ENCODE peak calls at places on chromosomes 16 and 17, in seven cellular contexts. One of them, this sample, is unnamed.

GRCh38 chr17:14150604-14151003 is 81.3 kb downstream of the COX10 start:
- DNase-seq in fibroblast of lung: no peak
- DNase-seq in tibial artery: no peak
- DNase-seq in fibroblast of pulmonary artery: no peak
- DNase-seq in progenitor cell of endocrine pancreas: no peak
- DNase-seq in mucosa of descending colon: no peak
- DNase-seq in psoas muscle: no peak
- DNase-seq in this sample: no peak

GRCh38 chr17:35972945-35973332 is 8.4 kb downstream of the CCL16 start:
- DNase-seq in fibroblast of lung: no peak
- DNase-seq in tibial artery: no peak
- DNase-seq in fibroblast of pulmonary artery: no peak
- DNase-seq in progenitor cell of endocrine pancreas: no peak
- DNase-seq in mucosa of descending colon: no peak
- DNase-seq in psoas muscle: no peak
- DNase-seq in this sample: no peak

GRCh38 chr17:5672141-5672540 is 87.8 kb upstream of the NLRP1 start:
- DNase-seq in fibroblast of lung: no peak
- DNase-seq in tibial artery: no peak
- DNase-seq in fibroblast of pulmonary artery: no peak
- DNase-seq in progenitor cell of endocrine pancreas: no peak
- DNase-seq in mucosa of descending colon: no peak
- DNase-seq in psoas muscle: no peak
- DNase-seq in this sample: no peak

GRCh38 chr17:74972107-74972972 is at the start of gene HID1:
- DNase-seq in fibroblast of lung: no peak
- DNase-seq in tibial artery: no peak
- DNase-seq in fibroblast of pulmonary artery: no peak
- DNase-seq in progenitor cell of endocrine pancreas: peak; percentile 81
- DNase-seq in mucosa of descending colon: peak; percentile 86
- DNase-seq in psoas muscle: peak; percentile 68
- DNase-seq in this sample: peak; percentile 90

GRCh38 chr17:65531508-65532431 is 29.7 kb downstream of the AXIN2 start:
- DNase-seq in fibroblast of lung: peak; percentile 60
- DNase-seq in tibial artery: peak; percentile 51
- DNase-seq in fibroblast of pulmonary artery: peak; percentile 91
- DNase-seq in progenitor cell of endocrine pancreas: no peak
- DNase-seq in mucosa of descending colon: peak; percentile 47
- DNase-seq in psoas muscle: peak; percentile 70
- DNase-seq in this sample: no peak

GRCh38 chr16:2498531-2499253 is 15.1 kb upstream of the ATP6V0C start:
- DNase-seq in fibroblast of lung: no peak
- DNase-seq in tibial artery: no peak
- DNase-seq in fibroblast of pulmonary artery: no peak
- DNase-seq in progenitor cell of endocrine pancreas: no peak
- DNase-seq in mucosa of descending colon: no peak
- DNase-seq in psoas muscle: no peak
- DNase-seq in this sample: no peak

GRCh38 chr17:2172447-2172938 is 117.6 kb downstream of the HIC1 start:
- DNase-seq in fibroblast of lung: peak; percentile 91
- DNase-seq in tibial artery: no peak
- DNase-seq in fibroblast of pulmonary artery: peak; percentile 84
- DNase-seq in progenitor cell of endocrine pancreas: no peak
- DNase-seq in mucosa of descending colon: no peak
- DNase-seq in psoas muscle: no peak
- DNase-seq in this sample: no peak

GRCh38 chr17:36975922-36976515 is 27.3 kb downstream of the AATF start:
- DNase-seq in fibroblast of lung: no peak
- DNase-seq in tibial artery: no peak
- DNase-seq in fibroblast of pulmonary artery: no peak
- DNase-seq in progenitor cell of endocrine pancreas: no peak
- DNase-seq in mucosa of descending colon: no peak
- DNase-seq in psoas muscle: no peak
- DNase-seq in this sample: no peak

GRCh38 chr17:78375401-78376079 is 2.9 kb upstream of the PGS1 start:
- DNase-seq in fibroblast of lung: peak; percentile 97
- DNase-seq in tibial artery: peak; percentile 60
- DNase-seq in fibroblast of pulmonary artery: peak; percentile 97
- DNase-seq in progenitor cell of endocrine pancreas: no peak
- DNase-seq in mucosa of descending colon: no peak
- DNase-seq in psoas muscle: no peak
- DNase-seq in this sample: no peak

GRCh38 chr17:41456206-41456605 is 11.0 kb downstream of the KRT32 start:
- DNase-seq in fibroblast of lung: no peak
- DNase-seq in tibial artery: no peak
- DNase-seq in fibroblast of pulmonary artery: no peak
- DNase-seq in progenitor cell of endocrine pancreas: no peak
- DNase-seq in mucosa of descending colon: no peak
- DNase-seq in psoas muscle: no peak
- DNase-seq in this sample: no peak

GRCh38 chr16:81431554-81432353 is 12.9 kb upstream of the CMIP start:
- DNase-seq in fibroblast of lung: peak; percentile 85
- DNase-seq in tibial artery: peak; percentile 69
- DNase-seq in fibroblast of pulmonary artery: peak; percentile 73
- DNase-seq in progenitor cell of endocrine pancreas: no peak
- DNase-seq in mucosa of descending colon: no peak
- DNase-seq in psoas muscle: peak; percentile 65
- DNase-seq in this sample: no peak

GRCh38 chr17:66268247-66268927 is 34.0 kb upstream of the PRKCA start:
- DNase-seq in fibroblast of lung: peak; percentile 95
- DNase-seq in tibial artery: no peak
- DNase-seq in fibroblast of pulmonary artery: peak; percentile 88
- DNase-seq in progenitor cell of endocrine pancreas: no peak
- DNase-seq in mucosa of descending colon: no peak
- DNase-seq in psoas muscle: no peak
- DNase-seq in this sample: no peak

GRCh38 chr17:47225436-47225858 is 16.3 kb downstream of the MYL4 start:
- DNase-seq in fibroblast of lung: peak; percentile 89
- DNase-seq in tibial artery: peak; percentile 95
- DNase-seq in fibroblast of pulmonary artery: peak; percentile 97
- DNase-seq in progenitor cell of endocrine pancreas: no peak
- DNase-seq in mucosa of descending colon: no peak
- DNase-seq in psoas muscle: no peak
- DNase-seq in this sample: no peak

GRCh38 chr16:73735954-73736353 is 560.7 kb upstream of the PSMD7 start:
- DNase-seq in fibroblast of lung: no peak
- DNase-seq in tibial artery: no peak
- DNase-seq in fibroblast of pulmonary artery: no peak
- DNase-seq in progenitor cell of endocrine pancreas: no peak
- DNase-seq in mucosa of descending colon: no peak
- DNase-seq in psoas muscle: no peak
- DNase-seq in this sample: no peak

GRCh38 chr16:89722392-89723278 is 1.3 kb downstream of the ZNF276 start:
- DNase-seq in fibroblast of lung: peak; percentile 77
- DNase-seq in tibial artery: peak; percentile 64
- DNase-seq in fibroblast of pulmonary artery: peak; percentile 52
- DNase-seq in progenitor cell of endocrine pancreas: no peak
- DNase-seq in mucosa of descending colon: peak; percentile 92
- DNase-seq in psoas muscle: peak; percentile 84
- DNase-seq in this sample: peak; percentile 66

GRCh38 chr17:77892469-77893143 is 65.9 kb upstream of the TNRC6C start:
- DNase-seq in fibroblast of lung: peak; percentile 6
- DNase-seq in tibial artery: no peak
- DNase-seq in fibroblast of pulmonary artery: no peak
- DNase-seq in progenitor cell of endocrine pancreas: peak; percentile 34
- DNase-seq in mucosa of descending colon: no peak
- DNase-seq in psoas muscle: peak; percentile 50
- DNase-seq in this sample: no peak

GRCh38 chr17:65085397-65085796 is 28.9 kb upstream of the GNA13 start:
- DNase-seq in fibroblast of lung: no peak
- DNase-seq in tibial artery: no peak
- DNase-seq in fibroblast of pulmonary artery: no peak
- DNase-seq in progenitor cell of endocrine pancreas: no peak
- DNase-seq in mucosa of descending colon: no peak
- DNase-seq in psoas muscle: no peak
- DNase-seq in this sample: no peak

GRCh38 chr16:10447289-10447688 is 61.4 kb downstream of the ATF7IP2 start:
- DNase-seq in fibroblast of lung: peak; percentile 3
- DNase-seq in tibial artery: no peak
- DNase-seq in fibroblast of pulmonary artery: no peak
- DNase-seq in progenitor cell of endocrine pancreas: no peak
- DNase-seq in mucosa of descending colon: no peak
- DNase-seq in psoas muscle: no peak
- DNase-seq in this sample: no peak

GRCh38 chr17:57552114-57552601 is 192.9 kb downstream of the CCDC182 start:
- DNase-seq in fibroblast of lung: peak; percentile 40
- DNase-seq in tibial artery: no peak
- DNase-seq in fibroblast of pulmonary artery: peak; percentile 56
- DNase-seq in progenitor cell of endocrine pancreas: no peak
- DNase-seq in mucosa of descending colon: peak; percentile 43
- DNase-seq in psoas muscle: peak; percentile 70
- DNase-seq in this sample: peak; percentile 72

GRCh38 chr16:10728035-10728462 is 15.6 kb upstream of the NUBP1 start:
- DNase-seq in fibroblast of lung: no peak
- DNase-seq in tibial artery: no peak
- DNase-seq in fibroblast of pulmonary artery: no peak
- DNase-seq in progenitor cell of endocrine pancreas: no peak
- DNase-seq in mucosa of descending colon: no peak
- DNase-seq in psoas muscle: no peak
- DNase-seq in this sample: no peak

GRCh38 chr16:70770291-70770967 is 30.5 kb downstream of the VAC14 start:
- DNase-seq in fibroblast of lung: no peak
- DNase-seq in tibial artery: no peak
- DNase-seq in fibroblast of pulmonary artery: no peak
- DNase-seq in progenitor cell of endocrine pancreas: no peak
- DNase-seq in mucosa of descending colon: no peak
- DNase-seq in psoas muscle: peak; percentile 50
- DNase-seq in this sample: no peak

GRCh38 chr16:50050802-50051201 is 15.0 kb upstream of the HEATR3 start:
- DNase-seq in fibroblast of lung: no peak
- DNase-seq in tibial artery: no peak
- DNase-seq in fibroblast of pulmonary artery: no peak
- DNase-seq in progenitor cell of endocrine pancreas: no peak
- DNase-seq in mucosa of descending colon: no peak
- DNase-seq in psoas muscle: no peak
- DNase-seq in this sample: no peak

GRCh38 chr17:54754560-54754959 is 146.1 kb upstream of the TOM1L1 start:
- DNase-seq in fibroblast of lung: no peak
- DNase-seq in tibial artery: no peak
- DNase-seq in fibroblast of pulmonary artery: no peak
- DNase-seq in progenitor cell of endocrine pancreas: no peak
- DNase-seq in mucosa of descending colon: no peak
- DNase-seq in psoas muscle: no peak
- DNase-seq in this sample: no peak

GRCh38 chr16:82240111-82240510 is 70.1 kb upstream of the MPHOSPH6 start:
- DNase-seq in fibroblast of lung: peak; percentile 25
- DNase-seq in tibial artery: no peak
- DNase-seq in fibroblast of pulmonary artery: no peak
- DNase-seq in progenitor cell of endocrine pancreas: no peak
- DNase-seq in mucosa of descending colon: no peak
- DNase-seq in psoas muscle: no peak
- DNase-seq in this sample: no peak

GRCh38 chr17:48541574-48542113 is 3.3 kb downstream of the HOXB2 start:
- DNase-seq in fibroblast of lung: no peak
- DNase-seq in tibial artery: no peak
- DNase-seq in fibroblast of pulmonary artery: peak; percentile 75
- DNase-seq in progenitor cell of endocrine pancreas: no peak
- DNase-seq in mucosa of descending colon: peak; percentile 65
- DNase-seq in psoas muscle: peak; percentile 85
- DNase-seq in this sample: peak; percentile 72

GRCh38 chr17:81695801-81696200 is 7.4 kb upstream of the MRPL12 start:
- DNase-seq in fibroblast of lung: no peak
- DNase-seq in tibial artery: no peak
- DNase-seq in fibroblast of pulmonary artery: no peak
- DNase-seq in progenitor cell of endocrine pancreas: no peak
- DNase-seq in mucosa of descending colon: no peak
- DNase-seq in psoas muscle: no peak
- DNase-seq in this sample: no peak

GRCh38 chr17:156094-156621 is 18.8 kb downstream of the SCGB1C2 start:
- DNase-seq in fibroblast of lung: no peak
- DNase-seq in tibial artery: no peak
- DNase-seq in fibroblast of pulmonary artery: no peak
- DNase-seq in progenitor cell of endocrine pancreas: no peak
- DNase-seq in mucosa of descending colon: no peak
- DNase-seq in psoas muscle: peak; percentile 25
- DNase-seq in this sample: no peak
- TF ChIP-seq CTCF in fibroblast of lung: no peak
- TF ChIP-seq CTCF in tibial artery: no peak
- TF ChIP-seq CTCF in fibroblast of pulmonary artery: no peak
- TF ChIP-seq CTCF in progenitor cell of endocrine pancreas: no peak
- TF ChIP-seq CTCF in mucosa of descending colon: no peak
- TF ChIP-seq CTCF in psoas muscle: no peak
- TF ChIP-seq CTCF in this sample: no peak

GRCh38 chr17:79810138-79811027 is 13.5 kb upstream of the CBX8 start:
- DNase-seq in fibroblast of lung: peak; percentile 83
- DNase-seq in tibial artery: no peak
- DNase-seq in fibroblast of pulmonary artery: peak; percentile 76
- DNase-seq in progenitor cell of endocrine pancreas: peak; percentile 78
- DNase-seq in mucosa of descending colon: peak; percentile 88
- DNase-seq in psoas muscle: peak; percentile 71
- DNase-seq in this sample: peak; percentile 97
- TF ChIP-seq CTCF in fibroblast of lung: no peak
- TF ChIP-seq CTCF in tibial artery: no peak
- TF ChIP-seq CTCF in fibroblast of pulmonary artery: no peak
- TF ChIP-seq CTCF in progenitor cell of endocrine pancreas: no peak
- TF ChIP-seq CTCF in mucosa of descending colon: no peak
- TF ChIP-seq CTCF in psoas muscle: no peak
- TF ChIP-seq CTCF in this sample: no peak

GRCh38 chr17:34436607-34437006 is 73.6 kb upstream of the CCL1 start:
- DNase-seq in fibroblast of lung: no peak
- DNase-seq in tibial artery: no peak
- DNase-seq in fibroblast of pulmonary artery: no peak
- DNase-seq in progenitor cell of endocrine pancreas: no peak
- DNase-seq in mucosa of descending colon: no peak
- DNase-seq in psoas muscle: no peak
- DNase-seq in this sample: no peak
- TF ChIP-seq CTCF in fibroblast of lung: no peak
- TF ChIP-seq CTCF in tibial artery: no peak
- TF ChIP-seq CTCF in fibroblast of pulmonary artery: no peak
- TF ChIP-seq CTCF in progenitor cell of endocrine pancreas: no peak
- TF ChIP-seq CTCF in mucosa of descending colon: no peak
- TF ChIP-seq CTCF in psoas muscle: no peak
- TF ChIP-seq CTCF in this sample: no peak

GRCh38 chr16:85329059-85329812 is 217.0 kb upstream of the CIBAR2 start:
- DNase-seq in fibroblast of lung: peak; percentile 70
- DNase-seq in tibial artery: no peak
- DNase-seq in fibroblast of pulmonary artery: no peak
- DNase-seq in progenitor cell of endocrine pancreas: no peak
- DNase-seq in mucosa of descending colon: peak; percentile 66
- DNase-seq in psoas muscle: no peak
- DNase-seq in this sample: no peak

GRCh38 chr16:85331685-85332084 is 219.4 kb upstream of the CIBAR2 start:
- DNase-seq in fibroblast of lung: no peak
- DNase-seq in tibial artery: no peak
- DNase-seq in fibroblast of pulmonary artery: no peak
- DNase-seq in progenitor cell of endocrine pancreas: no peak
- DNase-seq in mucosa of descending colon: peak; percentile 82
- DNase-seq in psoas muscle: no peak
- DNase-seq in this sample: no peak

GRCh38 chr16:85332175-85332574 is 219.9 kb upstream of the CIBAR2 start:
- DNase-seq in fibroblast of lung: no peak
- DNase-seq in tibial artery: no peak
- DNase-seq in fibroblast of pulmonary artery: no peak
- DNase-seq in progenitor cell of endocrine pancreas: no peak
- DNase-seq in mucosa of descending colon: no peak
- DNase-seq in psoas muscle: no peak
- DNase-seq in this sample: no peak

GRCh38 chr16:85329999-85330693 is 217.9 kb upstream of the CIBAR2 start:
- DNase-seq in fibroblast of lung: no peak
- DNase-seq in tibial artery: no peak
- DNase-seq in fibroblast of pulmonary artery: no peak
- DNase-seq in progenitor cell of endocrine pancreas: no peak
- DNase-seq in mucosa of descending colon: no peak
- DNase-seq in psoas muscle: peak; percentile 46
- DNase-seq in this sample: no peak

GRCh38 chr16:85330694-85331188 is 218.5 kb upstream of the CIBAR2 start:
- DNase-seq in fibroblast of lung: peak; percentile 88
- DNase-seq in tibial artery: peak; percentile 51
- DNase-seq in fibroblast of pulmonary artery: peak; percentile 87
- DNase-seq in progenitor cell of endocrine pancreas: no peak
- DNase-seq in mucosa of descending colon: no peak
- DNase-seq in psoas muscle: peak; percentile 45
- DNase-seq in this sample: peak; percentile 77
- TF ChIP-seq CTCF in fibroblast of lung: peak; percentile 59
- TF ChIP-seq CTCF in tibial artery: peak; percentile 44
- TF ChIP-seq CTCF in fibroblast of pulmonary artery: peak; percentile 66
- TF ChIP-seq CTCF in progenitor cell of endocrine pancreas: peak; percentile 71
- TF ChIP-seq CTCF in mucosa of descending colon: no peak
- TF ChIP-seq CTCF in psoas muscle: peak; percentile 53
- TF ChIP-seq CTCF in this sample: peak; percentile 47

This sample was measured in GM13977.